ENCODE peak calls at places on chromosomes 4 and X, in seven cellular contexts. E is SK-N-SH, L is GM23248, D is neural progenitor cell, G is GM23338, Z is hepatocyte, K is OCI-LY7. N is an unnamed sample.

GRCh38 chrX:12716574-12716973 is 74.6 kb upstream of the PRPS2 start:
- DNase-seq in E (no peak), D (no peak), Z (no peak), G (no peak), L (no peak), K (no peak), N (no peak)

GRCh38 chr4:119785963-119786362 is 157.4 kb upstream of the PDE5A start:
- DNase-seq in L (peak; percentile 46), K (no peak), D (no peak), Z (peak; percentile 37), E (no peak), G (peak; percentile 58), N (peak; percentile 46)

GRCh38 chr4:92969650-92970370 is 666.0 kb downstream of the GRID2 start:
- DNase-seq in Z (peak; percentile 32), L (peak; percentile 89), K (no peak), E (no peak), G (no peak), D (no peak), N (no peak)

GRCh38 chrX:34365482-34365881 is 233.4 kb upstream of the FAM47A start:
- DNase-seq in G (peak; percentile 40), Z (peak; percentile 43), E (no peak), D (peak; percentile 45), L (peak; percentile 26), K (no peak), N (no peak)

GRCh38 chr4:85402371-85402770 is 72.6 kb upstream of the ARHGAP24 start:
- DNase-seq in D (no peak), L (peak; percentile 95), G (no peak), Z (peak; percentile 24), E (no peak), K (no peak), N (no peak)

GRCh38 chr4:12399781-12400180 is 971.1 kb upstream of the HS3ST1 start:
- DNase-seq in E (no peak), L (no peak), Z (no peak), D (no peak), G (no peak), K (no peak), N (no peak)

GRCh38 chrX:24131476-24131875 is 18.1 kb upstream of the ZFX start:
- DNase-seq in Z (no peak), D (no peak), L (no peak), K (no peak), G (no peak), E (no peak), N (no peak)

GRCh38 chrX:16917120-16917519 is 29.3 kb upstream of the REPS2 start:
- DNase-seq in Z (no peak), L (no peak), G (no peak), K (no peak), E (no peak), D (no peak), N (no peak)

DNA sequence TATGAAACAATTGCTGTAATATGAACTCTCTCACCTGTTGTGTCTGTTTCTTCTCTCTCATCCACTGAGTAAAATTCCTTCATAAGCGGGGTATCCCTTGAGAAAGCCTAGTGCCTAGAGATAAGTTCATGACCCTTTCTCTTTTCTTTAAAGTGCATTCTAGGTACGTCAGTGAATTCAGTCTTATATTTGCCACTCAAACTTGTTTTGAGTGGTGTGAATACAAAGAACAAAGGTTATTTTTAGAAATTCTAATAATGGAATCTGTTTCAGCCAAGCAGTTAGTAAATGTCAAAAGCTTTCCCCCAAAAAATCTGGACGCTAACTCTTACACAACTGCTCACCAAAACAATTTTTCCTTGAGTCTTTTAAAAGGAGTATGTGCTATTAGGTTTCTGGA is 112.1 kb downstream of the VEGFC start:
- DNase-seq in D (no peak), Z (no peak), K (no peak), E (no peak), L (no peak), G (no peak), N (no peak)
- H2AFZ ChIP-seq in D (no peak overlapping the region), Z (no peak overlapping the region), K (no peak overlapping the region), E (no peak overlapping the region), L (no peak overlapping the region), G (no peak overlapping the region), N (no peak overlapping the region)

GRCh38 chr4:73448448-73449203 is 12.6 kb downstream of the AFP start:
- DNase-seq in K (no peak), D (no peak), G (no peak), L (no peak), E (no peak), Z (no peak), N (no peak)

GRCh38 chr4:73452953-73453700 is 17.1 kb downstream of the AFP start:
- DNase-seq in Z (peak; percentile 47), K (no peak), E (no peak), L (no peak), G (peak; percentile 68), D (peak; percentile 41), N (no peak)

GRCh38 chr4:73451404-73451803 is 15.4 kb downstream of the AFP start:
- DNase-seq in E (no peak), L (peak; percentile 58), D (peak; percentile 33), K (no peak), Z (no peak), G (peak; percentile 62), N (no peak)

GRCh38 chr4:73451978-73452747 is 16.1 kb downstream of the AFP start:
- DNase-seq in D (no peak), K (no peak), E (no peak), L (peak; percentile 42), G (peak; percentile 17), Z (no peak), N (no peak)

GRCh38 chr4:73450398-73451004 is 14.5 kb downstream of the AFP start:
- DNase-seq in D (peak; percentile 25), L (peak; percentile 95), K (no peak), Z (peak; percentile 25), G (peak; percentile 47), E (no peak), N (no peak)
- TF ChIP-seq EZH2phosphoT487 in D (no peak), L (no peak), K (no peak), Z (no peak), G (no peak), E (no peak), N (no peak)

GRCh38 chr4:107269175-107269574 is 233.1 kb upstream of the DKK2 start:
- DNase-seq in L (no peak), E (no peak), Z (no peak), D (no peak), K (no peak), G (no peak), N (no peak)
- H2AFZ ChIP-seq in L (no peak overlapping the region), E (no peak overlapping the region), Z (no peak overlapping the region), D (no peak overlapping the region), K (no peak overlapping the region), G (no peak overlapping the region), N (no peak overlapping the region)

GRCh38 chr4:88817740-88818139 is 120.1 kb upstream of the NAP1L5 start:
- DNase-seq in G (no peak), Z (no peak), D (no peak), L (no peak), E (no peak), K (no peak), N (peak; percentile 59)

GRCh38 chr4:88822034-88822433 is 124.4 kb upstream of the NAP1L5 start:
- DNase-seq in L (no peak), K (no peak), G (no peak), D (no peak), Z (no peak), E (no peak), N (no peak)

GRCh38 chr4:88823058-88823919 is 125.7 kb upstream of the NAP1L5 start:
- DNase-seq in L (peak; percentile 95), E (peak; percentile 26), G (peak; percentile 88), K (no peak), D (peak; percentile 86), Z (peak; percentile 93), N (peak; percentile 72)

GRCh38 chr4:88820723-88821368 is 123.2 kb upstream of the NAP1L5 start:
- DNase-seq in K (no peak), E (no peak), G (peak; percentile 12), L (no peak), D (no peak), Z (no peak), N (no peak)

DNA sequence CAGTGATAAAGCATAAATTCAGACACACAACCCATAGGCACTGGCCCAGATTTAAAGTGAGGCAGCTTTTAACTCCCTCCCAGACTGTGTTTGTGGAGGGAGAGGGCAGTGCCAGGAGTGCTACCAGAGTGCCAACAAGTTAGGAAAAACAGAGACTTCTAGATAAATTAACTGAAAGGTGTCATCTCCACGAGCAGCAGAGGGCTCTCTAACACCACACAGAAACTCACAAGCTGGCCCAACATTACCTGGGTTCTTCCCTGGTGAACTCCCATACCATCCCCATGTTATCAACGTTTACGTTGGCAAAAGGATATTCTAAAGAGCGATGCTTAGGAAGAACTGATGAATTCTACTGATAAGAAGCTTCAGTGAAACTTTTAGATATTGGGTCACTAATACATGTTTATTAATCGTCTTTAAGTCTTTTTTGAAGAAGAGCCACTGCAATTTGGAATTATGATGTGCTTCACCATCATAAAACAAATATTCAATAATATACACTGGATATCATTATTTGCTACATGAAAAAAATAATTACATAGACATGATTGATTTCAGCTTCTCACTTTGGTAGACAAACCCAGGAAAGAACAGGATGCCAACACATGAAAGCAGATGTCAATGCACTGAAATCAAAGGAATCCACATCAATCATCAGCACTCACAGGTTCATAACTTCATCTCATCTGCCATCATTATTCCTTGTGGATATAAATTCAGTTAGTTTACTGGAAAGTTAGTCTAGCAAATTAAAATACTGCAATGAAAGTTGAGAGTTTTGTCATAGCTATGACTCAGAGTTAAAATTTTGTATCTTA is 121.2 kb upstream of the NAP1L5 start:
- DNase-seq in E (peak; percentile 13), D (peak; percentile 57), K (peak; percentile 16), L (peak; percentile 65), G (peak; percentile 76), Z (peak; percentile 56), N (peak; percentile 48)
- TF ChIP-seq EZH2phosphoT487 in E (no peak), D (no peak), K (no peak), L (no peak), G (no peak), Z (no peak), N (no peak)

DNA sequence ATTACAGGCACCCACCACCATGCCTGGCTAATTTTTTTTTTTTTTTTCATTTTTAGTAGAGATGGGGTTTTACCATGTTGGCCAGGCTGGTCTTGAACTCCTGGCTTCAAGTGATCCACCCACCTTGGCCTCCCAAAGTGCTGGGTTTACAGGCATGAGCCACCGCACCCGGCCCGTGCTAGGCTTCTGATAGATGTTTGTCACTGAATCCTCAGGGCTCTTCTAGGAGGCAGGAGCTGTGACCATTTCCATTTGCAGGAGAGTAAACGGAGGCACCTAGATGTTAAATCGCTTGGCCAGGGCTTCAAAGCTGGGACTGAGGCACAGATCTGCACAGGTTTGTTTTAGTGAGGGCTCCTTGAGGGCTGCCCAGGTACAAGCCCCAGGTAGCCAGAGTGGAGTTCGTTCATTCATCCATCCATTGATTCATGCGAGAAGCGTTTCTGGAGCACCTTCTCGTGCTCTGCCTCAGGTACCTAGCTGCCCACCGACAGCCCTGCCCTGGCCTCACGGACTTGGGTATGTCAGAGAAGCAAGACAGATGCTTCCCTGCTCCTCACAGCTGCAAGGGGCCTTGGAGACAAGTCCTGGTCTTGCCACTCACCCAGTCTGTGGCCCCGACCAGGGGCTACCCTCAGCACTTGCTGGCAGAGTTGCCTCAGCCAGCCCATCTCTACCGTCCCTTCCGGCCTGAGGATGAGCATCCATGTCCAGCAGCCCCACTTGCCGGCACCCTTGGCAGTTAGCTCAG is 106.4 kb downstream of the PSAPL1 start:
- DNase-seq in L (no peak), E (no peak), G (no peak), D (no peak), K (no peak), Z (no peak), N (no peak)
- H2AFZ ChIP-seq in L (no peak overlapping the region), E (peak overlapping the region; percentile 44), G (no peak overlapping the region), D (no peak overlapping the region), K (no peak overlapping the region), Z (no peak overlapping the region), N (no peak overlapping the region)

GRCh38 chrX:1778817-1779216 is 164.0 kb downstream of the ASMT start:
- DNase-seq in D (no peak), G (no peak), L (no peak), K (no peak), Z (no peak), E (no peak), N (no peak)
- TF ChIP-seq EZH2phosphoT487 in D (no peak), G (no peak), L (no peak), K (no peak), Z (no peak), E (no peak), N (no peak)

N was measured in MM.1S.